ENCODE peak calls at places on chromosomes 2 and 18, in six cellular contexts. One of them, this sample, is unnamed.

GRCh38 chr2:224032283-224032682 is 6.8 kb downstream of the SERPINE2 start:
- DNase-seq in CD4-positive, alpha-beta T cell: no peak
- DNase-seq in body of pancreas: no peak
- DNase-seq in Peyer's patch: no peak
- DNase-seq in upper lobe of left lung: no peak
- DNase-seq in CD8-positive, alpha-beta T cell: no peak
- DNase-seq in this sample: no peak

GRCh38 chr2:38215993-38216392 is 140.0 kb upstream of the CYP1B1 start:
- DNase-seq in CD8-positive, alpha-beta T cell: no peak
- DNase-seq in CD4-positive, alpha-beta T cell: no peak
- DNase-seq in Peyer's patch: no peak
- DNase-seq in upper lobe of left lung: no peak
- DNase-seq in body of pancreas: no peak
- DNase-seq in this sample: no peak

GRCh38 chr2:88857951-88858406 is 166.5 kb downstream of the RPIA start:
- DNase-seq in Peyer's patch: peak; percentile 28
- DNase-seq in CD8-positive, alpha-beta T cell: no peak
- DNase-seq in CD4-positive, alpha-beta T cell: no peak
- DNase-seq in upper lobe of left lung: peak; percentile 36
- DNase-seq in body of pancreas: peak; percentile 13
- DNase-seq in this sample: peak; percentile 39

GRCh38 chr2:227363756-227364155 is 15.3 kb downstream of the TM4SF20 start:
- DNase-seq in upper lobe of left lung: no peak
- DNase-seq in body of pancreas: no peak
- DNase-seq in CD8-positive, alpha-beta T cell: no peak
- DNase-seq in Peyer's patch: no peak
- DNase-seq in CD4-positive, alpha-beta T cell: no peak
- DNase-seq in this sample: no peak

GRCh38 chr18:50282521-50283335 is 1.4 kb upstream of the MBD1 start:
- DNase-seq in Peyer's patch: no peak
- DNase-seq in CD4-positive, alpha-beta T cell: no peak
- DNase-seq in upper lobe of left lung: no peak
- DNase-seq in body of pancreas: no peak
- DNase-seq in CD8-positive, alpha-beta T cell: no peak
- DNase-seq in this sample: no peak

GRCh38 chr2:204445149-204445548 is 100.1 kb upstream of the PARD3B start:
- DNase-seq in CD8-positive, alpha-beta T cell: no peak
- DNase-seq in CD4-positive, alpha-beta T cell: no peak
- DNase-seq in body of pancreas: no peak
- DNase-seq in upper lobe of left lung: no peak
- DNase-seq in Peyer's patch: no peak
- DNase-seq in this sample: no peak

GRCh38 chr2:61853086-61853847 is 593 bp downstream of the FAM161A start:
- DNase-seq in body of pancreas: peak; percentile 32
- DNase-seq in upper lobe of left lung: peak; percentile 81
- DNase-seq in CD8-positive, alpha-beta T cell: no peak
- DNase-seq in CD4-positive, alpha-beta T cell: no peak
- DNase-seq in Peyer's patch: peak; percentile 65
- DNase-seq in this sample: no peak

GRCh38 chr2:121803503-121803902 is 48.1 kb downstream of the TSN start:
- DNase-seq in CD4-positive, alpha-beta T cell: no peak
- DNase-seq in upper lobe of left lung: no peak
- DNase-seq in CD8-positive, alpha-beta T cell: no peak
- DNase-seq in Peyer's patch: no peak
- DNase-seq in body of pancreas: no peak
- DNase-seq in this sample: no peak

GRCh38 chr2:119820275-119820674 is 60.6 kb downstream of the PTPN4 start:
- DNase-seq in CD4-positive, alpha-beta T cell: no peak
- DNase-seq in Peyer's patch: no peak
- DNase-seq in upper lobe of left lung: no peak
- DNase-seq in CD8-positive, alpha-beta T cell: no peak
- DNase-seq in body of pancreas: no peak
- DNase-seq in this sample: no peak

GRCh38 chr2:200095436-200095835 is 140.1 kb downstream of the MAIP1 start:
- DNase-seq in Peyer's patch: no peak
- DNase-seq in CD4-positive, alpha-beta T cell: no peak
- DNase-seq in upper lobe of left lung: no peak
- DNase-seq in CD8-positive, alpha-beta T cell: no peak
- DNase-seq in body of pancreas: no peak
- DNase-seq in this sample: no peak

GRCh38 chr18:60975419-60975818 is 357.8 kb upstream of the CDH20 start:
- DNase-seq in body of pancreas: no peak
- DNase-seq in CD4-positive, alpha-beta T cell: no peak
- DNase-seq in Peyer's patch: no peak
- DNase-seq in CD8-positive, alpha-beta T cell: no peak
- DNase-seq in upper lobe of left lung: no peak
- DNase-seq in this sample: no peak

GRCh38 chr2:45283764-45284620 is 274.7 kb upstream of the SIX2 start:
- DNase-seq in CD8-positive, alpha-beta T cell: no peak
- DNase-seq in body of pancreas: no peak
- DNase-seq in upper lobe of left lung: no peak
- DNase-seq in CD4-positive, alpha-beta T cell: no peak
- DNase-seq in Peyer's patch: no peak
- DNase-seq in this sample: no peak

GRCh38 chr2:73250872-73251846 is 17.1 kb downstream of the CCT7 start:
- DNase-seq in Peyer's patch: no peak
- DNase-seq in body of pancreas: peak; percentile 56
- DNase-seq in CD8-positive, alpha-beta T cell: no peak
- DNase-seq in CD4-positive, alpha-beta T cell: no peak
- DNase-seq in upper lobe of left lung: no peak
- DNase-seq in this sample: no peak

GRCh38 chr18:54928236-54928635 is 31.0 kb downstream of the CCDC68 start:
- DNase-seq in upper lobe of left lung: no peak
- DNase-seq in Peyer's patch: no peak
- DNase-seq in body of pancreas: no peak
- DNase-seq in CD4-positive, alpha-beta T cell: no peak
- DNase-seq in CD8-positive, alpha-beta T cell: no peak
- DNase-seq in this sample: no peak

GRCh38 chr2:165627463-165627862 is 158.0 kb downstream of the CSRNP3 start:
- DNase-seq in Peyer's patch: no peak
- DNase-seq in CD4-positive, alpha-beta T cell: no peak
- DNase-seq in upper lobe of left lung: no peak
- DNase-seq in body of pancreas: no peak
- DNase-seq in CD8-positive, alpha-beta T cell: no peak
- DNase-seq in this sample: no peak

GRCh38 chr2:232235716-232236115 is 142.8 kb upstream of the ALPP start:
- DNase-seq in CD8-positive, alpha-beta T cell: no peak
- DNase-seq in body of pancreas: peak; percentile 42
- DNase-seq in CD4-positive, alpha-beta T cell: no peak
- DNase-seq in upper lobe of left lung: peak; percentile 25
- DNase-seq in Peyer's patch: no peak
- DNase-seq in this sample: no peak

GRCh38 chr2:64649626-64650025 is 4.1 kb downstream of the SERTAD2 start:
- DNase-seq in upper lobe of left lung: peak; percentile 47
- DNase-seq in body of pancreas: peak; percentile 45
- DNase-seq in CD4-positive, alpha-beta T cell: no peak
- DNase-seq in CD8-positive, alpha-beta T cell: no peak
- DNase-seq in Peyer's patch: no peak
- DNase-seq in this sample: no peak

GRCh38 chr2:197784956-197785941 is at the start of gene BOLL:
- DNase-seq in upper lobe of left lung: no peak
- DNase-seq in body of pancreas: no peak
- DNase-seq in Peyer's patch: no peak
- DNase-seq in CD4-positive, alpha-beta T cell: no peak
- DNase-seq in CD8-positive, alpha-beta T cell: no peak
- DNase-seq in this sample: no peak

GRCh38 chr2:197782121-197782520 is 3.0 kb downstream of the BOLL start:
- DNase-seq in body of pancreas: no peak
- DNase-seq in Peyer's patch: no peak
- DNase-seq in CD4-positive, alpha-beta T cell: no peak
- DNase-seq in CD8-positive, alpha-beta T cell: no peak
- DNase-seq in upper lobe of left lung: no peak
- DNase-seq in this sample: no peak

DNA sequence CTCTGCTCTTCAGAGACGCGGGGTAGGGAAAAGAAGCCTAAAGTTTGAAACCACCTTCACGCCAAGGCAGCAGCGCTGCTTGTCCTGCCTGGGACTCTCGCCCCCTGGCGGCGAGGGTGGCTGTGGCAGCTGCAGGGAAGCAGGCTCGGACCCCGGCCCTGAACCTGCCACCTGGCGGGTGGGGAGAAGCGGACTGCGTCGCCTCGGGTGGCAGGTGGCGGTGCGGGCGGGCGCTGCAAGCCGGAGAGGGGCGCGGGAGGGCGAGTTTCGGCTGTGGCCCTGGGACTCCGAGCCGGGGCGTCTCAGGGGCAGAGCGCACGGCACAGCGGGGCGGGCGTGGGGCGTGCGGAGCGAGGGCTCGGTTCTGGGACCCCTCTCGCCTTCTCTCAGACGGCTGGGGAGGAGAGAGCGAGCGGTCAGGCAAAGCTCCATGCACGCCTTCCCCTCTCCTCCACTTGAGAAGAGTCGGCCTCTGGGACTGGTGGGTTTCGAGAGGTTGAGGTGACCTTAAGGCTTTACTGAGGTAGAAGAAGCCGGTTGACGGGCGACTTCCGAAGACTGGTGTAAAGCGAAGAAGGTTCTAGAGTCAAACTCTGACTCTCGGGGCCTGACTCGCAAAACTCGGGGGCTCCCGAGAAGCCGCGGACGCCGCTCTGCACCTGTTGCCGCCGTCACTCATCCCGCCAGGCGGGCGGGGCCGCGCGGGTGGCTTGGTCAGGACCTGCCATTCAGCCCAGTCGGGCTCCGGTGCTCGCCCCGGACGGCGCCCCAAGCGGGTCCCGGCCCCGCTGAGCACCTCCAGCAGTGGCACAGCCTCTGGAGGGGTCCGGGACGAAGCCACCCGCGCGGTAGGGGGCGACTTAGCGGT is 1.1 kb upstream of the BOLL start:
- DNase-seq in body of pancreas: peak; percentile 37
- DNase-seq in CD4-positive, alpha-beta T cell: peak; percentile 28
- DNase-seq in upper lobe of left lung: peak; percentile 45
- DNase-seq in Peyer's patch: no peak
- DNase-seq in CD8-positive, alpha-beta T cell: peak; percentile 39
- DNase-seq in this sample: peak; percentile 40
- TF ChIP-seq CTCF in body of pancreas: peak; percentile 35
- TF ChIP-seq CTCF in CD4-positive, alpha-beta T cell: peak; percentile 68
- TF ChIP-seq CTCF in upper lobe of left lung: peak; percentile 55
- TF ChIP-seq CTCF in Peyer's patch: no peak
- TF ChIP-seq CTCF in CD8-positive, alpha-beta T cell: peak; percentile 56
- TF ChIP-seq CTCF in this sample: no peak

DNA sequence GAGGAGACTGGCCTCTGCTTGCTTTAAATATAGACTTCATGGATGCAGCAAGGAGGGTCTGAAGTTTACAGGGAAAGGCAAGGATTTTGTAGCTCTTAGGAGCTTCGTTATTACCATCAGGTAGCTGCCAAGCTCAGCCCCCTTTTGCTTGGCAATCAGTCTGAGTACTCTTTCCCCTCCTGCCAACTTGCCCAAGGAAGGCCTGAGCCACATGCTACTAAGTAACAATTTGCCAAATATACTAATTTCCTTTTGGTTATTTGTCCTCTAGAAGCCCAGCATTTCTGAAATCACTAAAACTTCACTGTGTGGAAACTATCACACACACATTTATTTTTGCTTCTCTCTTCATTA is 85.5 kb upstream of the ITPRID2 start:
- DNase-seq in CD4-positive, alpha-beta T cell: no peak
- DNase-seq in Peyer's patch: no peak
- DNase-seq in upper lobe of left lung: no peak
- DNase-seq in body of pancreas: no peak
- DNase-seq in CD8-positive, alpha-beta T cell: no peak
- DNase-seq in this sample: no peak
- TF ChIP-seq CTCF in CD4-positive, alpha-beta T cell: no peak
- TF ChIP-seq CTCF in Peyer's patch: no peak
- TF ChIP-seq CTCF in upper lobe of left lung: no peak
- TF ChIP-seq CTCF in body of pancreas: no peak
- TF ChIP-seq CTCF in CD8-positive, alpha-beta T cell: no peak
- TF ChIP-seq CTCF in this sample: no peak

GRCh38 chr18:58637197-58637596 is 8.3 kb upstream of the ALPK2 start:
- DNase-seq in upper lobe of left lung: no peak
- DNase-seq in Peyer's patch: no peak
- DNase-seq in CD4-positive, alpha-beta T cell: no peak
- DNase-seq in body of pancreas: no peak
- DNase-seq in CD8-positive, alpha-beta T cell: no peak
- DNase-seq in this sample: no peak

GRCh38 chr18:58638446-58638845 is 9.6 kb upstream of the ALPK2 start:
- DNase-seq in CD4-positive, alpha-beta T cell: no peak
- DNase-seq in Peyer's patch: no peak
- DNase-seq in upper lobe of left lung: no peak
- DNase-seq in body of pancreas: no peak
- DNase-seq in CD8-positive, alpha-beta T cell: no peak
- DNase-seq in this sample: no peak

GRCh38 chr18:58633874-58634273 is 5.0 kb upstream of the ALPK2 start:
- DNase-seq in body of pancreas: no peak
- DNase-seq in Peyer's patch: no peak
- DNase-seq in CD8-positive, alpha-beta T cell: no peak
- DNase-seq in CD4-positive, alpha-beta T cell: no peak
- DNase-seq in upper lobe of left lung: no peak
- DNase-seq in this sample: no peak

GRCh38 chr18:58632557-58632956 is 3.7 kb upstream of the ALPK2 start:
- DNase-seq in upper lobe of left lung: no peak
- DNase-seq in CD4-positive, alpha-beta T cell: no peak
- DNase-seq in body of pancreas: no peak
- DNase-seq in Peyer's patch: no peak
- DNase-seq in CD8-positive, alpha-beta T cell: no peak
- DNase-seq in this sample: no peak

GRCh38 chr18:58635891-58636290 is 7.0 kb upstream of the ALPK2 start:
- DNase-seq in CD4-positive, alpha-beta T cell: no peak
- DNase-seq in CD8-positive, alpha-beta T cell: no peak
- DNase-seq in upper lobe of left lung: no peak
- DNase-seq in Peyer's patch: no peak
- DNase-seq in body of pancreas: no peak
- DNase-seq in this sample: no peak
- TF ChIP-seq CTCF in CD4-positive, alpha-beta T cell: no peak
- TF ChIP-seq CTCF in CD8-positive, alpha-beta T cell: no peak
- TF ChIP-seq CTCF in upper lobe of left lung: no peak
- TF ChIP-seq CTCF in Peyer's patch: no peak
- TF ChIP-seq CTCF in body of pancreas: no peak
- TF ChIP-seq CTCF in this sample: no peak

GRCh38 chr2:23005469-23005868 is 379.5 kb upstream of the KLHL29 start:
- DNase-seq in Peyer's patch: no peak
- DNase-seq in upper lobe of left lung: no peak
- DNase-seq in body of pancreas: no peak
- DNase-seq in CD8-positive, alpha-beta T cell: no peak
- DNase-seq in CD4-positive, alpha-beta T cell: no peak
- DNase-seq in this sample: no peak

GRCh38 chr2:22999951-23000350 is 385.0 kb upstream of the KLHL29 start:
- DNase-seq in upper lobe of left lung: no peak
- DNase-seq in CD4-positive, alpha-beta T cell: no peak
- DNase-seq in CD8-positive, alpha-beta T cell: no peak
- DNase-seq in Peyer's patch: no peak
- DNase-seq in body of pancreas: no peak
- DNase-seq in this sample: no peak

GRCh38 chr2:23007836-23008235 is 377.1 kb upstream of the KLHL29 start:
- DNase-seq in Peyer's patch: no peak
- DNase-seq in body of pancreas: no peak
- DNase-seq in CD8-positive, alpha-beta T cell: no peak
- DNase-seq in upper lobe of left lung: no peak
- DNase-seq in CD4-positive, alpha-beta T cell: no peak
- DNase-seq in this sample: no peak

GRCh38 chr2:22998368-22998767 is 386.6 kb upstream of the KLHL29 start:
- DNase-seq in CD8-positive, alpha-beta T cell: no peak
- DNase-seq in CD4-positive, alpha-beta T cell: no peak
- DNase-seq in body of pancreas: no peak
- DNase-seq in Peyer's patch: no peak
- DNase-seq in upper lobe of left lung: no peak
- DNase-seq in this sample: no peak

DNA sequence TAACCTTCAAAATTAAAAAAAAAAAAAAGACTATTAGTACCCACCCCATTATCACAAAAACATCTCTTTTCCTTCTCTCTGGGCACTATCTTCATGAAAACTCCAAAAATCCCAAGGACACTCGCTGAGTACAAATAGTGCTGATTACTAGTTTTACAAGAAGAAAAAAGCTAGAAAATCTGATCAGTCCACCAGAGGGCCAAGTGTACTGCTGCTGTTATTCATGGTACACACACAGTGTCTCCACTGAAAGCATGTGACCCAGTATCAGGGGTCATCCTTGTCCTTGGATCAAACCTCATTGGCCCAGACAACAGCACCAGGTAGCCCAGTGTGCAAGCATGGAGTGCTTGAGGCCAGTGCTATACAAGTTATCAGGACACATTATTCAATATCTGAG is 382.7 kb upstream of the KLHL29 start:
- DNase-seq in CD8-positive, alpha-beta T cell: no peak
- DNase-seq in Peyer's patch: no peak
- DNase-seq in body of pancreas: no peak
- DNase-seq in upper lobe of left lung: no peak
- DNase-seq in CD4-positive, alpha-beta T cell: no peak
- DNase-seq in this sample: no peak
- TF ChIP-seq CTCF in CD8-positive, alpha-beta T cell: no peak
- TF ChIP-seq CTCF in Peyer's patch: no peak
- TF ChIP-seq CTCF in body of pancreas: no peak
- TF ChIP-seq CTCF in upper lobe of left lung: no peak
- TF ChIP-seq CTCF in CD4-positive, alpha-beta T cell: no peak
- TF ChIP-seq CTCF in this sample: no peak